ENCODE peak calls at places on chromosomes 12 and 14, in nine cellular contexts. A is HepG2, Z is stomach, O is mammary epithelial cell, R is K562, G is breast epithelium, N is IMR-90, B is PC-9, L is esophagus squamous epithelium. P is an unnamed sample.

GRCh38 chr14:76516884-76517283 is 140.9 kb downstream of the ESRRB start:
- DNase-seq in A (no peak), Z (no peak), O (peak; percentile 90), R (no peak), G (no peak), N (no peak), B (no peak), L (no peak), P (no peak)

GRCh38 chr12:117595751-117596150 is 234.3 kb upstream of the NOS1 start:
- DNase-seq in A (no peak), Z (no peak), O (no peak), R (no peak), G (no peak), N (no peak), B (no peak), L (no peak), P (no peak)

GRCh38 chr14:54213531-54213930 is 183.3 kb upstream of the CDKN3 start:
- DNase-seq in A (no peak), Z (no peak), O (no peak), R (no peak), G (no peak), N (no peak), B (no peak), L (no peak), P (no peak)

GRCh38 chr14:95134304-95134933 is 22.9 kb downstream of the DICER1 start:
- DNase-seq in A (no peak), Z (no peak), O (peak; percentile 70), R (no peak), G (no peak), N (peak; percentile 76), B (no peak), L (no peak), P (no peak)

GRCh38 chr12:11085419-11085818 is 6.7 kb downstream of the TAS2R43 start:
- DNase-seq in A (no peak), Z (no peak), O (no peak), R (no peak), G (no peak), N (no peak), B (no peak), L (no peak), P (no peak)

GRCh38 chr12:123126294-123127144 is 24.4 kb downstream of the PITPNM2 start:
- DNase-seq in A (peak; percentile 83), Z (peak; percentile 33), O (peak; percentile 97), R (peak; percentile 71), G (no peak), N (peak; percentile 98), B (peak; percentile 84), L (no peak), P (no peak)

GRCh38 chr14:77003960-77004710 is 24.4 kb downstream of the IRF2BPL start:
- DNase-seq in A (no peak), Z (peak; percentile 70), O (peak; percentile 56), R (no peak), G (no peak), N (peak; percentile 85), B (peak; percentile 72), L (no peak), P (peak; percentile 7)

GRCh38 chr12:59100585-59100984 is 180.3 kb upstream of the LRIG3 start:
- DNase-seq in A (no peak), Z (no peak), O (no peak), R (no peak), G (no peak), N (no peak), B (no peak), L (no peak), P (no peak)

GRCh38 chr12:129673807-129674206 is 230.0 kb downstream of the TMEM132D start:
- DNase-seq in A (no peak), Z (no peak), O (no peak), R (no peak), G (no peak), N (no peak), B (no peak), L (no peak), P (no peak)

GRCh38 chr14:100201701-100202100 is 37.2 kb upstream of the YY1 start:
- DNase-seq in A (peak; percentile 46), Z (no peak), O (no peak), R (no peak), G (no peak), N (no peak), B (no peak), L (no peak), P (no peak)

GRCh38 chr12:67540920-67541624 is 107.5 kb upstream of the DYRK2 start:
- DNase-seq in A (no peak), Z (no peak), O (peak; percentile 84), R (no peak), G (no peak), N (peak; percentile 16), B (no peak), L (no peak), P (no peak)

GRCh38 chr12:127445583-127445982 is 821.4 kb upstream of the TMEM132C start:
- DNase-seq in A (no peak), Z (no peak), O (no peak), R (no peak), G (no peak), N (no peak), B (no peak), L (no peak), P (no peak)

GRCh38 chr12:106081606-106082005 is 57.1 kb downstream of the NUAK1 start:
- DNase-seq in A (peak; percentile 54), Z (no peak), O (no peak), R (no peak), G (no peak), N (peak; percentile 55), B (no peak), L (no peak), P (no peak)

GRCh38 chr12:12338528-12339168 is 11.4 kb downstream of the MANSC1 start:
- DNase-seq in A (no peak), Z (no peak), O (peak; percentile 81), R (no peak), G (no peak), N (peak; percentile 35), B (peak; percentile 32), L (no peak), P (no peak)

GRCh38 chr12:92294676-92295440 is 149.2 kb upstream of the BTG1 start:
- DNase-seq in A (no peak), Z (no peak), O (no peak), R (no peak), G (no peak), N (peak; percentile 89), B (no peak), L (no peak), P (no peak)

GRCh38 chr12:124340080-124340900 is 45.4 kb downstream of the RFLNA start:
- DNase-seq in A (no peak), Z (no peak), O (no peak), R (no peak), G (no peak), N (no peak), B (no peak), L (no peak), P (no peak)

GRCh38 chr14:73477618-73478266 is 13.0 kb upstream of the RIOX1 start:
- DNase-seq in A (no peak), Z (no peak), O (peak; percentile 95), R (no peak), G (no peak), N (peak; percentile 76), B (no peak), L (no peak), P (no peak)

GRCh38 chr12:25477217-25477616 is 75.9 kb downstream of the LMNTD1 start:
- DNase-seq in A (no peak), Z (no peak), O (no peak), R (no peak), G (no peak), N (no peak), B (no peak), L (no peak), P (no peak)

GRCh38 chr12:25480145-25480544 is 72.9 kb downstream of the LMNTD1 start:
- DNase-seq in A (no peak), Z (no peak), O (no peak), R (no peak), G (no peak), N (no peak), B (no peak), L (no peak), P (no peak)

DNA sequence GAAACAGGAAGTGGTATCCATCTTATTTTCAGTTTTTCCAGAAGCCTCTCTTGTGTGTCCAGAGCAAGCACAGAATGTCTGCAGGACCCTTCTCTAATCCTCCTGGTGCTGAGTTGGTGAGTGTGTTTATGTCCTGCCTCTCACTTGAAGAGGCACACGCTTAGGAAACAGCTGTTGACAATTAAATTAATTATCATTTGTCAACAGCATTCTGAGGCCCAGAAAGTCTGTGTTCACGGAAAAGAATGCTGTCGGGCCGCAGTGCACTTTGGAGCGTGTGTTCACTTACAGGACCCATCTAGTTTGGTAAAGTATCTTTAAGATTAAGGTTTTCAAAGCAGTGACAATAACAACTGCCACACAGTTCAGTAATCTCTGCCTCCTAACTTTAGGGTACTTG is 70.4 kb downstream of the LMNTD1 start:
- DNase-seq in A (no peak), Z (no peak), O (no peak), R (no peak), G (no peak), N (no peak), B (no peak), L (no peak), P (no peak)
- H3K4me1 ChIP-seq in A (no peaks in the 10 kb centered on the region), Z (no peaks in the 10 kb centered on the region), O (no peaks in the 10 kb centered on the region), R (no peaks in the 10 kb centered on the region), G (no peaks in the 10 kb centered on the region), N (no peaks in the 10 kb centered on the region), B (no peaks in the 10 kb centered on the region), L (no peaks in the 10 kb centered on the region), P (no peaks in the 10 kb centered on the region)

GRCh38 chr12:109832534-109833306 is 478 bp downstream of the TRPV4 start:
- DNase-seq in A (no peak), Z (no peak), O (no peak), R (no peak), G (no peak), N (no peak), B (no peak), L (no peak), P (no peak)
- H3K4me3 ChIP-seq in A (peak overlapping the region; percentile 61), Z (peak overlapping the region; percentile 48), O (peak overlapping the region; percentile 65), R (no peak overlapping the region), G (peak overlapping the region; percentile 49), N (peak overlapping the region; percentile 52), B (no peak overlapping the region), L (peak overlapping the region; percentile 56), P (peak overlapping the region; percentile 0)

GRCh38 chr14:69449216-69449615 is 35.3 kb upstream of the PLEKHD1 start:
- DNase-seq in A (no peak), Z (no peak), O (no peak), R (no peak), G (no peak), N (no peak), B (no peak), L (no peak), P (no peak)

GRCh38 chr14:69441948-69442347 is 42.6 kb upstream of the PLEKHD1 start:
- DNase-seq in A (no peak), Z (no peak), O (no peak), R (no peak), G (no peak), N (no peak), B (no peak), L (no peak), P (no peak)

GRCh38 chr14:69439516-69440270 is 41.2 kb downstream of the SLC39A9 start:
- DNase-seq in A (no peak), Z (no peak), O (no peak), R (no peak), G (no peak), N (no peak), B (no peak), L (no peak), P (no peak)

GRCh38 chr14:69443296-69443805 is 41.2 kb upstream of the PLEKHD1 start:
- DNase-seq in A (no peak), Z (no peak), O (peak; percentile 22), R (no peak), G (no peak), N (no peak), B (no peak), L (no peak), P (no peak)
- H3K4me1 ChIP-seq in A (no peaks in the 10 kb centered on the region), Z (no peaks in the 10 kb centered on the region), O (peaks cover 7% of the 10 kb centered on the region), R (no peaks in the 10 kb centered on the region), G (no peaks in the 10 kb centered on the region), N (no peaks in the 10 kb centered on the region), B (no peaks in the 10 kb centered on the region), L (no peaks in the 10 kb centered on the region), P (no peaks in the 10 kb centered on the region)

GRCh38 chr12:53588155-53588554 is 38.0 kb downstream of the ATF7 start:
- DNase-seq in A (no peak), Z (no peak), O (no peak), R (no peak), G (no peak), N (no peak), B (no peak), L (no peak), P (no peak)
- H3K4me3 ChIP-seq in A (no peak overlapping the region), Z (no peak overlapping the region), O (no peak overlapping the region), R (no peak overlapping the region), G (no peak overlapping the region), N (no peak overlapping the region), B (no peak overlapping the region), L (no peak overlapping the region), P (no peak overlapping the region)

P was measured in small intestine.